ENCODE peak calls at places on chromosomes 11 and 22, in five cellular contexts. S is A549, F is NB4, C is GM12878, M is HepG2. X is an unnamed sample.

GRCh38 chr11:30128269-30128932 is 102.4 kb upstream of the FSHB start:
- DNase-seq in S (peak), F (peak), C (no peak), M (peak), X (peak)

GRCh38 chr11:1150769-1151365 is 6.9 kb upstream of the MUC5AC start:
- DNase-seq in S (peak), F (peak), C (no peak), M (no peak), X (peak)

GRCh38 chr11:18221274-18221876 is 15.2 kb downstream of the SAA4 start:
- DNase-seq in S (no peak), F (no peak), C (no peak), M (no peak), X (no peak)

GRCh38 chr11:111531687-111532364 is 8.7 kb upstream of the LAYN start:
- DNase-seq in S (peak), F (peak), C (peak), M (no peak), X (no peak)

GRCh38 chr22:39254789-39255298 is 10.1 kb upstream of the PDGFB start:
- DNase-seq in S (peak), F (peak), C (peak), M (no peak), X (peak)

GRCh38 chr11:61080526-61080925 is 21.8 kb upstream of the CD5 start:
- DNase-seq in S (no peak), F (no peak), C (no peak), M (no peak), X (no peak)

GRCh38 chr11:64132388-64132771 is 33.5 kb downstream of the MACROD1 start:
- DNase-seq in S (no peak), F (no peak), C (no peak), M (no peak), X (no peak)

GRCh38 chr11:44632466-44633123 is 67.1 kb downstream of the CD82 start:
- DNase-seq in S (peak), F (peak), C (no peak), M (peak), X (peak)

GRCh38 chr11:96219981-96220623 is 122.9 kb downstream of the MAML2 start:
- DNase-seq in S (peak), F (peak), C (no peak), M (peak), X (peak)

GRCh38 chr11:97860237-97860636 is 1160.5 kb upstream of the CNTN5 start:
- DNase-seq in S (no peak), F (no peak), C (no peak), M (no peak), X (no peak)

GRCh38 chr11:70669281-70669680 is 271.0 kb downstream of the CTTN start:
- DNase-seq in S (no peak), F (no peak), C (no peak), M (no peak), X (no peak)

GRCh38 chr11:64078294-64078693 is 42.6 kb downstream of the FLRT1 start:
- DNase-seq in S (no peak), F (no peak), C (no peak), M (no peak), X (no peak)

GRCh38 chr11:44711772-44712608 is 14.8 kb upstream of the TSPAN18 start:
- DNase-seq in S (no peak), F (no peak), C (no peak), M (no peak), X (no peak)

GRCh38 chr11:60563553-60564235 is 48.5 kb downstream of the MS4A13 start:
- DNase-seq in S (peak), F (peak), C (no peak), M (no peak), X (no peak)

GRCh38 chr22:35394011-35394312 is 6.0 kb upstream of the MCM5 start:
- DNase-seq in S (no peak), F (no peak), C (no peak), M (no peak), X (peak)

GRCh38 chr11:128310005-128310404 is 277.4 kb downstream of the ETS1 start:
- DNase-seq in S (no peak), F (no peak), C (no peak), M (no peak), X (no peak)

GRCh38 chr22:16949561-16949960 is 58.5 kb downstream of the GAB4 start:
- DNase-seq in S (no peak), F (no peak), C (peak), M (no peak), X (no peak)

GRCh38 chr11:126121316-126121715 is 58.6 kb upstream of the CDON start:
- DNase-seq in S (no peak), F (no peak), C (no peak), M (no peak), X (no peak)

GRCh38 chr11:115501895-115502589 is 2.2 kb downstream of the CADM1 start:
- DNase-seq in S (no peak), F (peak), C (peak), M (peak), X (no peak)

GRCh38 chr11:116033931-116034553 is 529.8 kb upstream of the CADM1 start:
- DNase-seq in S (no peak), F (no peak), C (no peak), M (no peak), X (no peak)

GRCh38 chr11:84289381-84289906 is 1003.3 kb upstream of the CCDC90B start:
- DNase-seq in S (no peak), F (no peak), C (peak), M (no peak), X (no peak)

GRCh38 chr11:45698777-45699497 is 33.5 kb upstream of the CHST1 start:
- DNase-seq in S (no peak), F (no peak), C (no peak), M (no peak), X (no peak)

GRCh38 chr11:45384711-45385241 is 98.6 kb upstream of the SYT13 start:
- DNase-seq in S (no peak), F (no peak), C (no peak), M (no peak), X (no peak)

GRCh38 chr22:28816994-28817530 is 16.7 kb upstream of the XBP1 start:
- DNase-seq in S (no peak), F (no peak), C (no peak), M (no peak), X (no peak)

GRCh38 chr22:30843245-30843644 is 125.3 kb downstream of the MORC2 start:
- DNase-seq in S (no peak), F (no peak), C (no peak), M (no peak), X (no peak)

GRCh38 chr11:95365346-95365745 is 134.3 kb upstream of the SESN3 start:
- DNase-seq in S (no peak), F (peak), C (no peak), M (no peak), X (no peak)

GRCh38 chr22:46737105-46737975 is 712 bp downstream of the CERK start:
- DNase-seq in S (no peak), F (peak), C (no peak), M (no peak), X (peak)

GRCh38 chr22:36790648-36791047 is 14.7 kb upstream of the IFT27 start:
- DNase-seq in S (peak), F (no peak), C (no peak), M (no peak), X (no peak)

GRCh38 chr11:93348931-93349330 is 18.4 kb downstream of the DEUP1 start:
- DNase-seq in S (no peak), F (no peak), C (no peak), M (no peak), X (no peak)
- TF ChIP-seq MYC in S (no peak), F (no peak), C (no peak), M (no peak), X (no peak)

GRCh38 chr11:11039249-11039965 is 181.6 kb upstream of the ZBED5 start:
- DNase-seq in S (no peak), F (no peak), C (no peak), M (no peak), X (no peak)

GRCh38 chr11:11036185-11037161 is 178.6 kb upstream of the ZBED5 start:
- DNase-seq in S (peak), F (peak), C (no peak), M (peak), X (peak)

GRCh38 chr11:11037162-11037732 is 179.4 kb upstream of the ZBED5 start:
- DNase-seq in S (no peak), F (no peak), C (no peak), M (no peak), X (no peak)

GRCh38 chr11:11035331-11035730 is 177.5 kb upstream of the ZBED5 start:
- DNase-seq in S (no peak), F (no peak), C (no peak), M (no peak), X (no peak)

GRCh38 chr11:11038339-11039248 is 180.7 kb upstream of the ZBED5 start:
- DNase-seq in S (no peak), F (no peak), C (no peak), M (no peak), X (no peak)
- TF ChIP-seq MYC in S (no peak), F (no peak), C (no peak), M (no peak), X (no peak)

GRCh38 chr22:27108425-27109114 is 451.2 kb downstream of the MIAT start:
- DNase-seq in S (peak), F (no peak), C (no peak), M (no peak), X (peak)
- TF ChIP-seq MYC in S (no peak), F (no peak), C (no peak), M (no peak), X (no peak)

GRCh38 chr11:67268036-67268683 is 1.9 kb downstream of the GRK2 start:
- DNase-seq in S (no peak), F (peak), C (peak), M (no peak), X (no peak)

GRCh38 chr11:67266424-67267187 is at the start of gene GRK2:
- DNase-seq in S (peak), F (peak), C (no peak), M (no peak), X (no peak)

GRCh38 chr11:67268684-67269268 is 2.5 kb downstream of the GRK2 start:
- DNase-seq in S (no peak), F (no peak), C (no peak), M (no peak), X (no peak)

GRCh38 chr11:67265633-67266423 is 445 bp upstream of the GRK2 start:
- DNase-seq in S (peak), F (peak), C (no peak), M (peak), X (peak)

DNA sequence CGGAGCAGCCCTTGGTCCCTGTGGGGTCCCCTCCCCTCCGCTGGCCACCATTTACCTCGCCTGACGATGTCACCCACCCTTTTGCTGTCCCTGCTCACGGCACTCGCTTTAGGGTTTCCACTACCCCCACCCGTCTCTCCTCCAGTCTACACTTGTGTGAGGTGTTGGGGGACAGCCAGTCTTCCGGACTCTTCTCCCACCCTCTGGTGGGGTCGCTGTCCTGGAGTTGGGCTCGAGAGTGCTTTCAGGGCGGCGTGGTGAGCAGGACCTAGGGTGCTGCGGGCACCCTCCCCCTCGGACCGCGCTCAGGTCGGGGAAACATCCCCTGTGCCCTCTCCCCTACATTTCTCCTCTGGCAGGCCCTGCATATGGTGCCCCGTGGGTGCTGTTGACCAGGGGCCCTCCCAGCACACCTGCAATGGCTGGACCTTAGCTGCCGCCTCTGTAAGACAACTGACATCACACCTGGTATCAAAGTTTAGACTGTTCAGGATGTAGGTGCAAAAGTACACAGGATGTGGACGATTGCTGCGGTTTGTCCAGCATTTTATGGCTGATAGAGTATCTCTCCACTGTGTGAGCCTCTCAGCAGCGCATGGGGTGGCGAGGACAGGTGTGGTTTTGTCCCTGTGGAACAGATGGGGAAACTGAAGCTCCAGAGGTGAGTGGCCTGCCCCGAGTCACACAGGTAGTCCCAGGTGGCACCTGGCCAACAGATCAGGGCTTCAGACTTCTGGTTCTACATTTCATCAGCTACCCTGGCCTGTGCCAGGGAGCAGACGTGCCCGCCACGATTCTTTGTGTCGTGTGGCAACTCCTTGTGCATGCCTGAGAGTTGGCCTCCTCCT is 1.1 kb downstream of the GRK2 start:
- DNase-seq in S (no peak), F (peak), C (no peak), M (peak), X (no peak)
- TF ChIP-seq MYC in S (no peak), F (peak), C (no peak), M (no peak), X (no peak)

DNA sequence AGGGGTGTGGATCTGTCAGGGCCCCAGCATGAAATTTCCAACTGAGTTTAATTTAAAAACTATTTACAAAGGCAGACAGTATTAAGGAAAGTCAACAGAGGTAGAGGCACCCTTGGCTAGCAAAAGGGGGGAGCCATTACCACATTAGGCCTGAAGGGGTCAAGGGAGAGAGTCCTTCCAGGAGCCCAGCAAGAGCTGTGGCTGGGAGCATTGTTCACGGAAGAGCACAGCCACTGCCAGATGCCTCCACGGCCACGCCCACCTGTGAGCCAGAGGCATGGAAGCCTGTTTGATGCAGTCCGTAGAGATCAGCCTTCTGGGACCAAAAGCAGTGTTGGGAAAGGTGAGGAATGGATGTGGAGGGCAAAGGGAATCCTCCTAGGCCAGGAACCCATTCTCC is 102.6 kb downstream of the GALNT18 start:
- DNase-seq in S (peak), F (no peak), C (no peak), M (no peak), X (no peak)
- TF ChIP-seq MYC in S (no peak), F (no peak), C (no peak), M (no peak), X (no peak)